ENCODE peak calls at places on chromosomes 5 and 9, in six cellular contexts. One of them, this sample, is unnamed. For H3K4me1, the result is how much of the 10 kb centered on the place peaks cover.

GRCh38 chr5:127072861-127073846 is at the start of gene C5orf63:
- DNase-seq in IMR-90: peak
- DNase-seq in H1: no peak
- DNase-seq in mesenchymal stem cell: no peak
- DNase-seq in mesendoderm: no peak
- DNase-seq in H9: peak
- DNase-seq in this sample: no peak

GRCh38 chr9:4581031-4581760 is 80.9 kb upstream of the PLPP6 start:
- DNase-seq in mesenchymal stem cell: peak
- DNase-seq in mesendoderm: no peak
- DNase-seq in H9: no peak
- DNase-seq in IMR-90: no peak
- DNase-seq in H1: no peak
- DNase-seq in this sample: no peak

GRCh38 chr9:136567651-136568287 is 21.9 kb upstream of the NOTCH1 start:
- DNase-seq in IMR-90: peak
- DNase-seq in mesendoderm: peak
- DNase-seq in H1: no peak
- DNase-seq in H9: peak
- DNase-seq in mesenchymal stem cell: peak
- DNase-seq in this sample: no peak

GRCh38 chr5:130520211-130520610 is 615.9 kb downstream of the CHSY3 start:
- DNase-seq in mesenchymal stem cell: no peak
- DNase-seq in IMR-90: no peak
- DNase-seq in H9: no peak
- DNase-seq in H1: no peak
- DNase-seq in mesendoderm: peak
- DNase-seq in this sample: peak

GRCh38 chr5:109252731-109253130 is 157.0 kb downstream of the PJA2 start:
- DNase-seq in IMR-90: no peak
- DNase-seq in H9: no peak
- DNase-seq in mesendoderm: peak
- DNase-seq in H1: no peak
- DNase-seq in mesenchymal stem cell: no peak
- DNase-seq in this sample: no peak

GRCh38 chr5:172840077-172840777 is 6.2 kb downstream of the ERGIC1 start:
- DNase-seq in H1: no peak
- DNase-seq in mesendoderm: no peak
- DNase-seq in IMR-90: no peak
- DNase-seq in H9: no peak
- DNase-seq in mesenchymal stem cell: no peak
- DNase-seq in this sample: no peak

GRCh38 chr5:110625376-110625999 is 101.0 kb downstream of the TMEM232 start:
- DNase-seq in IMR-90: peak
- DNase-seq in H1: no peak
- DNase-seq in H9: no peak
- DNase-seq in mesendoderm: peak
- DNase-seq in mesenchymal stem cell: peak
- DNase-seq in this sample: no peak

GRCh38 chr9:74770508-74771261 is 117.0 kb downstream of the TRPM6 start:
- DNase-seq in IMR-90: no peak
- DNase-seq in mesenchymal stem cell: peak
- DNase-seq in mesendoderm: peak
- DNase-seq in H1: peak
- DNase-seq in H9: peak
- DNase-seq in this sample: no peak

GRCh38 chr5:146334074-146334533 is 4.5 kb upstream of the POU4F3 start:
- DNase-seq in H1: no peak
- DNase-seq in mesenchymal stem cell: no peak
- DNase-seq in IMR-90: no peak
- DNase-seq in mesendoderm: peak
- DNase-seq in H9: peak
- DNase-seq in this sample: no peak

GRCh38 chr5:65062684-65063083 is 294.0 kb downstream of the CWC27 start:
- DNase-seq in mesenchymal stem cell: peak
- DNase-seq in IMR-90: peak
- DNase-seq in H9: no peak
- DNase-seq in H1: no peak
- DNase-seq in mesendoderm: peak
- DNase-seq in this sample: no peak

GRCh38 chr9:126681336-126681735 is 67.6 kb downstream of the LMX1B start:
- DNase-seq in mesenchymal stem cell: no peak
- DNase-seq in H1: no peak
- DNase-seq in IMR-90: no peak
- DNase-seq in H9: no peak
- DNase-seq in mesendoderm: no peak
- DNase-seq in this sample: no peak

GRCh38 chr9:130042406-130042930 is 521 bp downstream of the FNBP1 start:
- DNase-seq in H1: no peak
- DNase-seq in mesenchymal stem cell: no peak
- DNase-seq in H9: peak
- DNase-seq in IMR-90: no peak
- DNase-seq in mesendoderm: no peak
- DNase-seq in this sample: peak

GRCh38 chr5:55533806-55534435 is 843 bp downstream of the PLPP1 start:
- DNase-seq in H9: peak
- DNase-seq in H1: no peak
- DNase-seq in IMR-90: peak
- DNase-seq in mesenchymal stem cell: peak
- DNase-seq in mesendoderm: peak
- DNase-seq in this sample: peak

DNA sequence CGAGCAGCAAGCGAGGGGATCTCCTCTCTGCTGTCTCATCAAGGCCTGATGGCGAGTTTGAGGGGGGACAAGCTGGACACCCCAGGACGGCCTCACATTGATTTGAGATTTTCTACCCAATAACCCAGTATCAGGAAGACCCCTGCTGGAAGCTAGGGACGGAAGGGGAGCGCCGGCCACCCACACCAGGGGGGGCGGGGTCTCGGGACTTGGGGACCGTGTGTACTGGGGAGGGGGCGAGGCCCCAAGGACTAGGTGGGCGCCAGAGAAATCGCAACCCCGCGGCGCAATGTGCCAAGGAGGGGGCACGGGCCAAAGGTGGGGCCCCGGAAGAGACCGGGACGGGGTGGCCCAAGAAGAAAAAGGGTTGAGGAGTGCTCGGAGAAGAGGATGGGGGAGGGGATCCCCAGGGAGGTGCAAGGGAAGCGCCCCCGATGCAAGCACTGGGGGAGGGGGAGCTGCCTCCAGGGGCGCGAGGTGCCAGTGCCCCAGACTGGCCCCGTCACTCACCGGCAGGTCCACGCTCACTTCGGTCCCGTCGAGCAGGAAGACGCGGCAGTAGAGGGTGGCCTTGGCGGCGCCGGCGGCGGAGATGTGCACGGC is 1.1 kb downstream of the EPB41L4B start:
- DNase-seq in H1: no peak
- DNase-seq in mesendoderm: peak
- DNase-seq in mesenchymal stem cell: no peak
- DNase-seq in H9: no peak
- DNase-seq in IMR-90: no peak
- DNase-seq in this sample: peak
- H3K4me1 ChIP-seq in H1: under half
- H3K4me1 ChIP-seq in mesendoderm: under half
- H3K4me1 ChIP-seq in mesenchymal stem cell: under half
- H3K4me1 ChIP-seq in H9: under half
- H3K4me1 ChIP-seq in IMR-90: under half
- H3K4me1 ChIP-seq in this sample: under half

GRCh38 chr5:3385874-3386536 is 209.6 kb upstream of the IRX1 start:
- DNase-seq in H9: no peak
- DNase-seq in mesendoderm: no peak
- DNase-seq in mesenchymal stem cell: no peak
- DNase-seq in H1: no peak
- DNase-seq in IMR-90: no peak
- DNase-seq in this sample: no peak

GRCh38 chr5:3386676-3387075 is 209.0 kb upstream of the IRX1 start:
- DNase-seq in H9: no peak
- DNase-seq in H1: no peak
- DNase-seq in mesendoderm: no peak
- DNase-seq in IMR-90: no peak
- DNase-seq in mesenchymal stem cell: no peak
- DNase-seq in this sample: no peak

GRCh38 chr5:3382151-3382550 is 213.5 kb upstream of the IRX1 start:
- DNase-seq in mesenchymal stem cell: no peak
- DNase-seq in IMR-90: no peak
- DNase-seq in mesendoderm: no peak
- DNase-seq in H9: no peak
- DNase-seq in H1: no peak
- DNase-seq in this sample: no peak

GRCh38 chr5:3382782-3383181 is 212.8 kb upstream of the IRX1 start:
- DNase-seq in IMR-90: no peak
- DNase-seq in H1: no peak
- DNase-seq in mesenchymal stem cell: no peak
- DNase-seq in H9: no peak
- DNase-seq in mesendoderm: no peak
- DNase-seq in this sample: no peak

DNA sequence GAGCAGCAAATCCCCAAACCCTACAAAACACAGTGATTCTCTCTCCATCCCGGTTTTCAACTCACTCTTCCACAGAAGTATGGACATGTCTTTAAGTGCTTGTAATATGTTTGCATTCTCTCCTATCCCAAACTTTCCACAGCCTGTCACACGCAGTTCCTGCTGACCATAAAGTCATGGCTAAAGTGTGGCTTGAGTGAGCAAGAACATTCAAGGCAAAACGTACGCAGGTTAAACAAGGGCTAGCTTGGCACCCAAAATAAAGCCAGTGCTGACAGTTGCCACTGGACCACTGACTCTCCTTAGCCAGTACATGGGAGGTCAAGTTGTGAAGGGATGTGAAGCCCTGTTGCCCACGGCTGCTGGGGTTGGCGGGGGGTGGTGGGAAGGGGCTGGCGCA is 211.1 kb upstream of the IRX1 start:
- DNase-seq in H9: no peak
- DNase-seq in mesenchymal stem cell: no peak
- DNase-seq in mesendoderm: no peak
- DNase-seq in H1: no peak
- DNase-seq in IMR-90: no peak
- DNase-seq in this sample: no peak
- H2BK15ac ChIP-seq in H9: no peak
- H2BK15ac ChIP-seq in mesenchymal stem cell: no peak
- H2BK15ac ChIP-seq in mesendoderm: no peak
- H2BK15ac ChIP-seq in H1: no peak
- H2BK15ac ChIP-seq in IMR-90: no peak
- H2BK15ac ChIP-seq in this sample: no peak

GRCh38 chr5:149457393-149457763 is 78.3 kb upstream of the IL17B start:
- DNase-seq in mesendoderm: no peak
- DNase-seq in H1: no peak
- DNase-seq in IMR-90: no peak
- DNase-seq in H9: no peak
- DNase-seq in mesenchymal stem cell: no peak
- DNase-seq in this sample: no peak
- H2BK120ac ChIP-seq in mesendoderm: no peak
- H2BK120ac ChIP-seq in H1: no peak
- H2BK120ac ChIP-seq in IMR-90: peak
- H2BK120ac ChIP-seq in H9: no peak
- H2BK120ac ChIP-seq in mesenchymal stem cell: no peak
- H2BK120ac ChIP-seq in this sample: no peak

DNA sequence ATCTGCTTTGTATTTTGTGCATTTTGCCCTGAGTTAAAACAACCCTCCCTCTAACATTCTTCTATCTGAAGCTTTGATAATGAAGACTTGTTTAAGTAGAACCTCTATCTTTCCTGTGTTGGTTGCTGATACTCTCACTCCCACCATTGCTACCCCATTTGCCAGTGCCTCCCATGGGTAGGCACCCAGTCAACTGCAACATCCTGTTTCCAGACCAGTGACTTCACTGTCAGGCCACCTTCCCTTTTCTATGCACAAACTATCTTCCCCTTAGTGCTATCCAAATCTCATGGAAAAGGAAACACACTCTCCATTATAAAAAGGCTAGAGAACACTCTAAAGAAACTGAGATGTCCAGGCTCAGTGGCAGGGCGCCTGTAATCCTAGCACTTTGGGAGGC is 5.6 kb upstream of the IARS1 start:
- DNase-seq in IMR-90: no peak
- DNase-seq in H9: no peak
- DNase-seq in mesenchymal stem cell: no peak
- DNase-seq in mesendoderm: no peak
- DNase-seq in H1: no peak
- DNase-seq in this sample: no peak
- H3K4me1 ChIP-seq in IMR-90: under half
- H3K4me1 ChIP-seq in H9: under half
- H3K4me1 ChIP-seq in mesenchymal stem cell: under half
- H3K4me1 ChIP-seq in mesendoderm: under half
- H3K4me1 ChIP-seq in H1: under half
- H3K4me1 ChIP-seq in this sample: under half

GRCh38 chr5:168494057-168494555 is 7.8 kb downstream of the RARS1 start:
- DNase-seq in mesendoderm: no peak
- DNase-seq in mesenchymal stem cell: no peak
- DNase-seq in IMR-90: no peak
- DNase-seq in H1: no peak
- DNase-seq in H9: no peak
- DNase-seq in this sample: no peak

GRCh38 chr5:168486136-168486879 is at the start of gene RARS1:
- DNase-seq in mesendoderm: peak
- DNase-seq in mesenchymal stem cell: peak
- DNase-seq in H1: peak
- DNase-seq in H9: peak
- DNase-seq in IMR-90: peak
- DNase-seq in this sample: peak

DNA sequence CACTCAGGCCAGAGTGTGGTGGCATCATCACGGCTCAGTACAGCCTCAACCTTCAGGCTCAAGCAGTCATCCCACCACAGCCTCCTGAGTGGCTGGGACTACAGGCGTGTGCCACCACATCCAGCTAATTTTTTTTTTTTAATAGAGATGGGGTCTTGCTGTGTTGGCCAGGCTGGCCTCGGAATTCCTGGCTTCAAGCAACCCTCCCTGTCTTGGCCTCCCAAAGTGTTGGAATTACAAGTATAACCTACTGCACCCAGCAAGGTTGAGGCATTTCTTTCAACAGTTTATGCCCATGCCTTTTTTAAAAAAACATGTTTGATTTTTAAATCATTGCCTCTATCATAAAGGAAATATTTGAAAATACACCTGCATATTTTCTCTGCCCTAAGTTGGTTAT is 2.8 kb downstream of the RARS1 start:
- DNase-seq in IMR-90: no peak
- DNase-seq in H9: no peak
- DNase-seq in H1: no peak
- DNase-seq in mesenchymal stem cell: no peak
- DNase-seq in mesendoderm: no peak
- DNase-seq in this sample: no peak
- H2BK15ac ChIP-seq in IMR-90: no peak
- H2BK15ac ChIP-seq in H9: no peak
- H2BK15ac ChIP-seq in H1: no peak
- H2BK15ac ChIP-seq in mesenchymal stem cell: no peak
- H2BK15ac ChIP-seq in mesendoderm: no peak
- H2BK15ac ChIP-seq in this sample: no peak

GRCh38 chr9:113609562-113610318 is 146.2 kb downstream of the RGS3 start:
- DNase-seq in IMR-90: peak
- DNase-seq in H1: no peak
- DNase-seq in H9: peak
- DNase-seq in mesenchymal stem cell: peak
- DNase-seq in mesendoderm: peak
- DNase-seq in this sample: no peak
- H2BK120ac ChIP-seq in IMR-90: peak
- H2BK120ac ChIP-seq in H1: peak
- H2BK120ac ChIP-seq in H9: peak
- H2BK120ac ChIP-seq in mesenchymal stem cell: no peak
- H2BK120ac ChIP-seq in mesendoderm: peak
- H2BK120ac ChIP-seq in this sample: peak

GRCh38 chr9:7977586-7977985 is 178.0 kb upstream of the DMAC1 start:
- DNase-seq in mesendoderm: peak
- DNase-seq in H9: no peak
- DNase-seq in IMR-90: no peak
- DNase-seq in H1: no peak
- DNase-seq in mesenchymal stem cell: no peak
- DNase-seq in this sample: no peak
- H3K4me1 ChIP-seq in mesendoderm: under half
- H3K4me1 ChIP-seq in H9: under half
- H3K4me1 ChIP-seq in IMR-90: under half
- H3K4me1 ChIP-seq in H1: under half
- H3K4me1 ChIP-seq in mesenchymal stem cell: under half
- H3K4me1 ChIP-seq in this sample: under half

GRCh38 chr5:151351675-151352074 is 4.3 kb upstream of the SLC36A2 start:
- DNase-seq in mesenchymal stem cell: no peak
- DNase-seq in H1: no peak
- DNase-seq in mesendoderm: no peak
- DNase-seq in H9: no peak
- DNase-seq in IMR-90: no peak
- DNase-seq in this sample: no peak
- H2BK15ac ChIP-seq in mesenchymal stem cell: no peak
- H2BK15ac ChIP-seq in H1: no peak
- H2BK15ac ChIP-seq in mesendoderm: no peak
- H2BK15ac ChIP-seq in H9: no peak
- H2BK15ac ChIP-seq in IMR-90: no peak
- H2BK15ac ChIP-seq in this sample: no peak

This sample was measured in neuronal stem cell.